ENCODE peak calls at places on chromosomes 11 and 22, in eight cellular contexts. One of them, this sample, is unnamed.

GRCh38 chr11:18361154-18361553 is 33.2 kb upstream of the LDHA start:
- DNase-seq in iris pigment epithelial cell: no peak
- DNase-seq in heart right ventricle: no peak
- DNase-seq in GM19239: no peak
- DNase-seq in GM23248: no peak
- DNase-seq in Caki2: no peak
- DNase-seq in fibroblast of the conjunctiva: no peak
- DNase-seq in stimulated activated CD8-positive, alpha-beta memory T cell treated with anti-CD3 and anti-CD28 coated beads, Interleukin-4, amount 100 ng/mL, for 1 hour: no peak
- DNase-seq in this sample: no peak

GRCh38 chr11:2951235-2952110 is 22.3 kb upstream of the PHLDA2 start:
- DNase-seq in Caki2: no peak
- DNase-seq in stimulated activated CD8-positive, alpha-beta memory T cell treated with anti-CD3 and anti-CD28 coated beads, Interleukin-4, amount 100 ng/mL, for 1 hour: no peak
- DNase-seq in iris pigment epithelial cell: peak; percentile 75
- DNase-seq in GM23248: peak; percentile 75
- DNase-seq in fibroblast of the conjunctiva: no peak
- DNase-seq in heart right ventricle: no peak
- DNase-seq in GM19239: no peak
- DNase-seq in this sample: no peak

GRCh38 chr11:11512929-11513328 is 108.9 kb downstream of the GALNT18 start:
- DNase-seq in heart right ventricle: no peak
- DNase-seq in iris pigment epithelial cell: no peak
- DNase-seq in Caki2: no peak
- DNase-seq in GM23248: peak; percentile 20
- DNase-seq in GM19239: no peak
- DNase-seq in fibroblast of the conjunctiva: no peak
- DNase-seq in stimulated activated CD8-positive, alpha-beta memory T cell treated with anti-CD3 and anti-CD28 coated beads, Interleukin-4, amount 100 ng/mL, for 1 hour: no peak
- DNase-seq in this sample: no peak

GRCh38 chr22:22818861-22819855 is 68.5 kb upstream of the IGLL5 start:
- DNase-seq in fibroblast of the conjunctiva: no peak
- DNase-seq in iris pigment epithelial cell: no peak
- DNase-seq in GM19239: peak; percentile 65
- DNase-seq in heart right ventricle: no peak
- DNase-seq in GM23248: no peak
- DNase-seq in stimulated activated CD8-positive, alpha-beta memory T cell treated with anti-CD3 and anti-CD28 coated beads, Interleukin-4, amount 100 ng/mL, for 1 hour: no peak
- DNase-seq in Caki2: no peak
- DNase-seq in this sample: no peak

GRCh38 chr22:48627203-48627602 is 1200.5 kb downstream of the BRD1 start:
- DNase-seq in GM19239: no peak
- DNase-seq in iris pigment epithelial cell: no peak
- DNase-seq in stimulated activated CD8-positive, alpha-beta memory T cell treated with anti-CD3 and anti-CD28 coated beads, Interleukin-4, amount 100 ng/mL, for 1 hour: no peak
- DNase-seq in heart right ventricle: no peak
- DNase-seq in fibroblast of the conjunctiva: no peak
- DNase-seq in Caki2: no peak
- DNase-seq in GM23248: no peak
- DNase-seq in this sample: peak; percentile 71

GRCh38 chr22:47069270-47069669 is 306.8 kb downstream of the TBC1D22A start:
- DNase-seq in heart right ventricle: no peak
- DNase-seq in fibroblast of the conjunctiva: no peak
- DNase-seq in stimulated activated CD8-positive, alpha-beta memory T cell treated with anti-CD3 and anti-CD28 coated beads, Interleukin-4, amount 100 ng/mL, for 1 hour: no peak
- DNase-seq in GM23248: no peak
- DNase-seq in iris pigment epithelial cell: no peak
- DNase-seq in Caki2: no peak
- DNase-seq in GM19239: no peak
- DNase-seq in this sample: no peak

GRCh38 chr11:45093761-45094455 is 52.5 kb upstream of the PRDM11 start:
- DNase-seq in stimulated activated CD8-positive, alpha-beta memory T cell treated with anti-CD3 and anti-CD28 coated beads, Interleukin-4, amount 100 ng/mL, for 1 hour: no peak
- DNase-seq in iris pigment epithelial cell: no peak
- DNase-seq in GM19239: no peak
- DNase-seq in GM23248: no peak
- DNase-seq in heart right ventricle: no peak
- DNase-seq in Caki2: no peak
- DNase-seq in fibroblast of the conjunctiva: no peak
- DNase-seq in this sample: no peak

GRCh38 chr11:28702871-28703270 is 594.7 kb downstream of the METTL15 start:
- DNase-seq in Caki2: no peak
- DNase-seq in GM23248: no peak
- DNase-seq in heart right ventricle: no peak
- DNase-seq in fibroblast of the conjunctiva: no peak
- DNase-seq in iris pigment epithelial cell: no peak
- DNase-seq in GM19239: no peak
- DNase-seq in stimulated activated CD8-positive, alpha-beta memory T cell treated with anti-CD3 and anti-CD28 coated beads, Interleukin-4, amount 100 ng/mL, for 1 hour: no peak
- DNase-seq in this sample: no peak

GRCh38 chr22:31091106-31091975 is 10.2 kb downstream of the SMTN start:
- DNase-seq in Caki2: no peak
- DNase-seq in heart right ventricle: peak; percentile 20
- DNase-seq in iris pigment epithelial cell: no peak
- DNase-seq in fibroblast of the conjunctiva: no peak
- DNase-seq in GM23248: no peak
- DNase-seq in stimulated activated CD8-positive, alpha-beta memory T cell treated with anti-CD3 and anti-CD28 coated beads, Interleukin-4, amount 100 ng/mL, for 1 hour: no peak
- DNase-seq in GM19239: peak; percentile 3
- DNase-seq in this sample: no peak

GRCh38 chr22:50267591-50268390 is 2.4 kb downstream of the MAPK11 start:
- DNase-seq in GM19239: no peak
- DNase-seq in GM23248: peak; percentile 81
- DNase-seq in fibroblast of the conjunctiva: no peak
- DNase-seq in iris pigment epithelial cell: peak; percentile 51
- DNase-seq in Caki2: no peak
- DNase-seq in heart right ventricle: peak; percentile 77
- DNase-seq in stimulated activated CD8-positive, alpha-beta memory T cell treated with anti-CD3 and anti-CD28 coated beads, Interleukin-4, amount 100 ng/mL, for 1 hour: no peak
- DNase-seq in this sample: no peak

GRCh38 chr11:76206327-76207081 is at the start of gene WNT11:
- DNase-seq in GM23248: peak; percentile 69
- DNase-seq in heart right ventricle: peak; percentile 69
- DNase-seq in stimulated activated CD8-positive, alpha-beta memory T cell treated with anti-CD3 and anti-CD28 coated beads, Interleukin-4, amount 100 ng/mL, for 1 hour: no peak
- DNase-seq in iris pigment epithelial cell: no peak
- DNase-seq in Caki2: peak; percentile 59
- DNase-seq in fibroblast of the conjunctiva: no peak
- DNase-seq in GM19239: no peak
- DNase-seq in this sample: peak; percentile 86

GRCh38 chr22:21951931-21952465 is 650 bp downstream of the PPM1F start:
- DNase-seq in GM23248: peak; percentile 76
- DNase-seq in stimulated activated CD8-positive, alpha-beta memory T cell treated with anti-CD3 and anti-CD28 coated beads, Interleukin-4, amount 100 ng/mL, for 1 hour: no peak
- DNase-seq in heart right ventricle: peak; percentile 56
- DNase-seq in fibroblast of the conjunctiva: no peak
- DNase-seq in iris pigment epithelial cell: peak; percentile 67
- DNase-seq in Caki2: no peak
- DNase-seq in GM19239: no peak
- DNase-seq in this sample: peak; percentile 88

GRCh38 chr11:2071748-2072385 is 67.3 kb downstream of the IGF2 start:
- DNase-seq in fibroblast of the conjunctiva: no peak
- DNase-seq in GM23248: no peak
- DNase-seq in iris pigment epithelial cell: peak; percentile 54
- DNase-seq in heart right ventricle: no peak
- DNase-seq in stimulated activated CD8-positive, alpha-beta memory T cell treated with anti-CD3 and anti-CD28 coated beads, Interleukin-4, amount 100 ng/mL, for 1 hour: no peak
- DNase-seq in Caki2: no peak
- DNase-seq in GM19239: no peak
- DNase-seq in this sample: no peak

GRCh38 chr11:74748211-74749126 is at the start of gene RNF169:
- DNase-seq in GM23248: peak; percentile 99
- DNase-seq in stimulated activated CD8-positive, alpha-beta memory T cell treated with anti-CD3 and anti-CD28 coated beads, Interleukin-4, amount 100 ng/mL, for 1 hour: peak; percentile 75
- DNase-seq in fibroblast of the conjunctiva: peak; percentile 93
- DNase-seq in heart right ventricle: peak; percentile 92
- DNase-seq in iris pigment epithelial cell: peak; percentile 98
- DNase-seq in GM19239: peak; percentile 98
- DNase-seq in Caki2: peak; percentile 91
- DNase-seq in this sample: peak; percentile 96

GRCh38 chr22:32788884-32789624 is 12.5 kb upstream of the TIMP3 start:
- DNase-seq in heart right ventricle: no peak
- DNase-seq in GM23248: peak; percentile 74
- DNase-seq in Caki2: no peak
- DNase-seq in stimulated activated CD8-positive, alpha-beta memory T cell treated with anti-CD3 and anti-CD28 coated beads, Interleukin-4, amount 100 ng/mL, for 1 hour: no peak
- DNase-seq in iris pigment epithelial cell: peak; percentile 43
- DNase-seq in GM19239: no peak
- DNase-seq in fibroblast of the conjunctiva: peak; percentile 79
- DNase-seq in this sample: no peak

GRCh38 chr11:13644997-13645667 is 23.3 kb upstream of the FAR1 start:
- DNase-seq in fibroblast of the conjunctiva: no peak
- DNase-seq in GM19239: no peak
- DNase-seq in iris pigment epithelial cell: no peak
- DNase-seq in stimulated activated CD8-positive, alpha-beta memory T cell treated with anti-CD3 and anti-CD28 coated beads, Interleukin-4, amount 100 ng/mL, for 1 hour: no peak
- DNase-seq in Caki2: no peak
- DNase-seq in heart right ventricle: no peak
- DNase-seq in GM23248: no peak
- DNase-seq in this sample: no peak

GRCh38 chr22:46575915-46576555 is 38.6 kb upstream of the CELSR1 start:
- DNase-seq in GM19239: no peak
- DNase-seq in Caki2: no peak
- DNase-seq in heart right ventricle: no peak
- DNase-seq in GM23248: no peak
- DNase-seq in iris pigment epithelial cell: no peak
- DNase-seq in stimulated activated CD8-positive, alpha-beta memory T cell treated with anti-CD3 and anti-CD28 coated beads, Interleukin-4, amount 100 ng/mL, for 1 hour: no peak
- DNase-seq in fibroblast of the conjunctiva: no peak
- DNase-seq in this sample: peak; percentile 74

GRCh38 chr22:27752771-27753170 is 48.8 kb downstream of the MN1 start:
- DNase-seq in Caki2: peak; percentile 28
- DNase-seq in heart right ventricle: peak; percentile 77
- DNase-seq in GM23248: peak; percentile 97
- DNase-seq in iris pigment epithelial cell: no peak
- DNase-seq in fibroblast of the conjunctiva: peak; percentile 33
- DNase-seq in stimulated activated CD8-positive, alpha-beta memory T cell treated with anti-CD3 and anti-CD28 coated beads, Interleukin-4, amount 100 ng/mL, for 1 hour: no peak
- DNase-seq in GM19239: no peak
- DNase-seq in this sample: peak; percentile 36

GRCh38 chr11:119643212-119643877 is 85.7 kb downstream of the NECTIN1 start:
- DNase-seq in GM23248: no peak
- DNase-seq in heart right ventricle: no peak
- DNase-seq in iris pigment epithelial cell: no peak
- DNase-seq in fibroblast of the conjunctiva: no peak
- DNase-seq in GM19239: no peak
- DNase-seq in stimulated activated CD8-positive, alpha-beta memory T cell treated with anti-CD3 and anti-CD28 coated beads, Interleukin-4, amount 100 ng/mL, for 1 hour: no peak
- DNase-seq in Caki2: no peak
- DNase-seq in this sample: no peak

GRCh38 chr11:47553417-47553746 is 450 bp upstream of the CELF1 start:
- DNase-seq in heart right ventricle: no peak
- DNase-seq in fibroblast of the conjunctiva: no peak
- DNase-seq in stimulated activated CD8-positive, alpha-beta memory T cell treated with anti-CD3 and anti-CD28 coated beads, Interleukin-4, amount 100 ng/mL, for 1 hour: no peak
- DNase-seq in Caki2: no peak
- DNase-seq in iris pigment epithelial cell: peak; percentile 34
- DNase-seq in GM23248: peak; percentile 68
- DNase-seq in GM19239: no peak
- DNase-seq in this sample: no peak

GRCh38 chr22:19042285-19043110 is 79.7 kb downstream of the DGCR2 start:
- DNase-seq in stimulated activated CD8-positive, alpha-beta memory T cell treated with anti-CD3 and anti-CD28 coated beads, Interleukin-4, amount 100 ng/mL, for 1 hour: no peak
- DNase-seq in heart right ventricle: no peak
- DNase-seq in iris pigment epithelial cell: no peak
- DNase-seq in GM19239: no peak
- DNase-seq in fibroblast of the conjunctiva: no peak
- DNase-seq in GM23248: no peak
- DNase-seq in Caki2: no peak
- DNase-seq in this sample: peak; percentile 68

This sample was measured in left lung.